ENCODE peak calls at places on chromosomes 3 and 15, in four cellular contexts. P is RKO, L is progenitor cell of endocrine pancreas, E is hippocampal formation. M is an unnamed sample.

GRCh38 chr15:83565553-83566159 is 88.3 kb upstream of the ADAMTSL3 start:
- DNase-seq in P (peak; percentile 22), L (no peak), E (peak; percentile 57), M (no peak)

GRCh38 chr3:68893600-68894239 is 38.6 kb downstream of the TAFA4 start:
- DNase-seq in P (peak; percentile 46), L (no peak), E (peak; percentile 25), M (peak; percentile 20)

GRCh38 chr3:140541975-140542653 is 135.8 kb upstream of the TRIM42 start:
- DNase-seq in P (no peak), L (no peak), E (no peak), M (no peak)

GRCh38 chr15:89630974-89631901 is 24.0 kb downstream of the KIF7 start:
- DNase-seq in P (no peak), L (no peak), E (no peak), M (no peak)

GRCh38 chr3:188700497-188700896 is 471.3 kb upstream of the TPRG1 start:
- DNase-seq in P (no peak), L (no peak), E (no peak), M (no peak)

GRCh38 chr3:184582583-184582982 is 21.0 kb downstream of the EPHB3 start:
- DNase-seq in P (no peak), L (no peak), E (peak; percentile 43), M (no peak)

GRCh38 chr3:13703071-13703470 is 154.1 kb downstream of the FBLN2 start:
- DNase-seq in P (no peak), L (no peak), E (no peak), M (no peak)

GRCh38 chr3:133996251-133996661 is 33.5 kb downstream of the SLCO2A1 start:
- DNase-seq in P (no peak), L (no peak), E (no peak), M (no peak)

GRCh38 chr15:71476823-71477222 is 333.5 kb upstream of the NR2E3 start:
- DNase-seq in P (no peak), L (no peak), E (no peak), M (no peak)

GRCh38 chr15:29821416-29822099 is 710 bp downstream of the TJP1 start:
- DNase-seq in P (peak; percentile 90), L (peak; percentile 86), E (no peak), M (peak; percentile 77)

GRCh38 chr3:38348903-38349302 is 2.3 kb downstream of the XYLB start:
- DNase-seq in P (peak; percentile 60), L (no peak), E (peak; percentile 2), M (no peak)

GRCh38 chr3:17355591-17355990 is 386.8 kb downstream of the TBC1D5 start:
- DNase-seq in P (no peak), L (no peak), E (no peak), M (no peak)

GRCh38 chr3:128327606-128328031 is 139.1 kb downstream of the DNAJB8 start:
- DNase-seq in P (no peak), L (no peak), E (no peak), M (no peak)

GRCh38 chr3:49535971-49536874 is 18.1 kb upstream of the BSN start:
- DNase-seq in P (no peak), L (no peak), E (no peak), M (no peak)

GRCh38 chr3:138314751-138315150 is 14.9 kb downstream of the NME9 start:
- DNase-seq in P (no peak), L (no peak), E (no peak), M (no peak)

GRCh38 chr3:168801792-168802191 is 706.1 kb upstream of the GOLIM4 start:
- DNase-seq in P (peak; percentile 62), L (no peak), E (no peak), M (peak; percentile 72)

GRCh38 chr3:28476194-28476593 is 127.6 kb upstream of the AZI2 start:
- DNase-seq in P (peak; percentile 78), L (no peak), E (peak; percentile 30), M (peak; percentile 7)

GRCh38 chr15:64774556-64775523 is 549 bp downstream of the RBPMS2 start:
- DNase-seq in P (no peak), L (peak; percentile 46), E (no peak), M (no peak)

GRCh38 chr3:165814380-165814779 is 22.8 kb downstream of the BCHE start:
- DNase-seq in P (no peak), L (no peak), E (no peak), M (no peak)

GRCh38 chr15:23069496-23070166 is 30.3 kb upstream of the TUBGCP5 start:
- DNase-seq in P (peak; percentile 55), L (no peak), E (no peak), M (no peak)

GRCh38 chr3:111031538-111031937 is 40.1 kb upstream of the NECTIN3 start:
- DNase-seq in P (no peak), L (no peak), E (no peak), M (no peak)

GRCh38 chr3:4736284-4736861 is 242.9 kb upstream of the BHLHE40 start:
- DNase-seq in P (no peak), L (no peak), E (no peak), M (no peak)

GRCh38 chr15:100241572-100242479 is 99.9 kb downstream of the ADAMTS17 start:
- DNase-seq in P (peak; percentile 88), L (no peak), E (peak; percentile 44), M (no peak)

GRCh38 chr15:55403531-55403930 is 4.6 kb downstream of the CCPG1 start:
- DNase-seq in P (peak; percentile 13), L (no peak), E (no peak), M (no peak)